ENCODE peak calls at places on chromosomes 13 and 19, in five cellular contexts. Q is effector CD4-positive, alpha-beta T cell; X is substantia nigra; W is neural crest cell; U is upper lobe of right lung. F is an unnamed sample.

GRCh38 chr19:47068876-47069406 is 20.5 kb upstream of the TMEM160 start:
- DNase-seq in Q (no peak), X (no peak), W (no peak), U (no peak), F (peak)

GRCh38 chr13:39108746-39109145 is 70.5 kb downstream of the NHLRC3 start:
- DNase-seq in Q (no peak), X (no peak), W (no peak), U (no peak), F (no peak)

GRCh38 chr13:112861876-112862615 is 107.0 kb upstream of the MCF2L start:
- DNase-seq in Q (no peak), X (no peak), W (no peak), U (peak), F (no peak)

GRCh38 chr13:107864543-107865460 is 350.5 kb downstream of the LIG4 start:
- DNase-seq in Q (no peak), X (no peak), W (peak), U (no peak), F (peak)

GRCh38 chr19:18477974-18478373 is 40.0 kb upstream of the ISYNA1 start:
- DNase-seq in Q (no peak), X (no peak), W (no peak), U (no peak), F (no peak)

GRCh38 chr19:38323276-38323675 is 3.6 kb downstream of the KCNK6 start:
- DNase-seq in Q (no peak), X (no peak), W (no peak), U (no peak), F (no peak)

GRCh38 chr13:44382635-44383145 is 9.1 kb downstream of the SERP2 start:
- DNase-seq in Q (no peak), X (no peak), W (no peak), U (no peak), F (no peak)

GRCh38 chr19:38718747-38719543 is 25.3 kb downstream of the CAPN12 start:
- DNase-seq in Q (no peak), X (peak), W (no peak), U (peak), F (peak)

GRCh38 chr13:98473135-98473791 is 103.6 kb downstream of the STK24 start:
- DNase-seq in Q (no peak), X (no peak), W (no peak), U (no peak), F (no peak)

GRCh38 chr13:34028496-34029442 is 210.8 kb downstream of the RFC3 start:
- DNase-seq in Q (no peak), X (no peak), W (no peak), U (no peak), F (no peak)

GRCh38 chr13:60397693-60398437 is 845 bp downstream of the TDRD3 start:
- DNase-seq in Q (peak), X (no peak), W (peak), U (peak), F (peak)

GRCh38 chr19:49019242-49019932 is 2.5 kb upstream of the LHB start:
- DNase-seq in Q (peak), X (peak), W (peak), U (peak), F (peak)

GRCh38 chr13:41700790-41701310 is 243.5 kb downstream of the RGCC start:
- DNase-seq in Q (no peak), X (no peak), W (no peak), U (no peak), F (no peak)

GRCh38 chr19:13019330-13019729 is 24.1 kb downstream of the NFIX start:
- DNase-seq in Q (no peak), X (no peak), W (no peak), U (no peak), F (no peak)

GRCh38 chr19:50255115-50255514 is 51.7 kb downstream of the MYH14 start:
- DNase-seq in Q (no peak), X (no peak), W (no peak), U (no peak), F (no peak)

GRCh38 chr19:48746738-48747575 is at the start of gene IZUMO1:
- DNase-seq in Q (peak), X (peak), W (peak), U (peak), F (peak)

GRCh38 chr19:418761-419632 is 10.1 kb upstream of the C2CD4C start:
- DNase-seq in Q (no peak), X (no peak), W (no peak), U (peak), F (peak)

GRCh38 chr19:58569943-58570670 is 3.0 kb downstream of the MZF1 start:
- DNase-seq in Q (no peak), X (no peak), W (no peak), U (peak), F (no peak)

GRCh38 chr19:35704218-35704617 is at the start of gene ZBTB32:
- DNase-seq in Q (no peak), X (no peak), W (peak), U (no peak), F (peak)

GRCh38 chr19:45809643-45810159 is 5.4 kb downstream of the RSPH6A start:
- DNase-seq in Q (no peak), X (no peak), W (no peak), U (no peak), F (peak)

GRCh38 chr19:10769533-10770491 is 51.9 kb downstream of the DNM2 start:
- DNase-seq in Q (no peak), X (peak), W (no peak), U (no peak), F (peak)

GRCh38 chr13:74052402-74052928 is 81.7 kb downstream of the KLF12 start:
- DNase-seq in Q (no peak), X (no peak), W (no peak), U (peak), F (no peak)

GRCh38 chr13:79519252-79519651 is 38.3 kb downstream of the NDFIP2 start:
- DNase-seq in Q (no peak), X (no peak), W (no peak), U (no peak), F (no peak)

GRCh38 chr13:104586010-104586746 is 1520.0 kb upstream of the SLC10A2 start:
- DNase-seq in Q (no peak), X (no peak), W (no peak), U (no peak), F (no peak)

GRCh38 chr13:26074706-26075105 is 22.9 kb upstream of the SHISA2 start:
- DNase-seq in Q (no peak), X (no peak), W (no peak), U (no peak), F (peak)

GRCh38 chr19:7641288-7642276 is 4.7 kb downstream of the STXBP2 start:
- DNase-seq in Q (no peak), X (no peak), W (no peak), U (no peak), F (no peak)

GRCh38 chr19:1104452-1105216 is 840 bp downstream of the GPX4 start:
- DNase-seq in Q (peak), X (peak), W (peak), U (peak), F (peak)

GRCh38 chr13:26964278-26965057 is 203.9 kb upstream of the GPR12 start:
- DNase-seq in Q (no peak), X (no peak), W (no peak), U (no peak), F (no peak)

GRCh38 chr19:2618611-2619010 is 83.9 kb downstream of the GNG7 start:
- DNase-seq in Q (peak), X (peak), W (no peak), U (peak), F (no peak)

GRCh38 chr13:32650705-32651311 is 64.6 kb downstream of the PDS5B start:
- DNase-seq in Q (peak), X (peak), W (peak), U (no peak), F (peak)

GRCh38 chr13:25899464-25899863 is 152.4 kb downstream of the SHISA2 start:
- DNase-seq in Q (no peak), X (no peak), W (no peak), U (no peak), F (no peak)

GRCh38 chr19:676343-677105 is at the start of gene FSTL3:
- DNase-seq in Q (no peak), X (no peak), W (no peak), U (no peak), F (no peak)

GRCh38 chr13:66835040-66835628 is 395.0 kb downstream of the PCDH9 start:
- DNase-seq in Q (no peak), X (peak), W (no peak), U (no peak), F (peak)

GRCh38 chr19:54189668-54190502 is 505 bp upstream of the MBOAT7 start:
- DNase-seq in Q (peak), X (peak), W (peak), U (peak), F (peak)

GRCh38 chr13:77139311-77139710 is 112.4 kb upstream of the FBXL3 start:
- DNase-seq in Q (no peak), X (no peak), W (no peak), U (no peak), F (no peak)

GRCh38 chr13:47303626-47304025 is 406.8 kb upstream of the HTR2A start:
- DNase-seq in Q (no peak), X (no peak), W (no peak), U (no peak), F (no peak)

GRCh38 chr19:37869766-37870340 is 36.5 kb downstream of the WDR87 start:
- DNase-seq in Q (no peak), X (no peak), W (no peak), U (no peak), F (no peak)